ENCODE peak calls at places on chromosomes 1 and 21, in ten cellular contexts. K is SK-N-SH, S is GM23248, N is pancreas, T is fibroblast of lung, P is mammary epithelial cell, I is cardiac muscle cell, R is left lung, W is A549, Q is heart right ventricle. L is an unnamed sample. For H3K9me3, the result is how much of the 10 kb centered on the place peaks cover.

GRCh38 chr1:23369335-23370013 is at the start of gene ZNF436:
- DNase-seq in W (no peak), I (peak), Q (peak), R (no peak), T (peak), N (peak), S (peak), P (peak), K (peak), L (peak)

GRCh38 chr1:1085171-1085841 is 11.2 kb upstream of the RNF223 start:
- DNase-seq in N (peak), I (no peak), K (peak), R (no peak), W (no peak), Q (peak), S (no peak), P (no peak), T (no peak), L (peak)

GRCh38 chr21:43308511-43309283 is 118.2 kb downstream of the SIK1 start:
- DNase-seq in K (no peak), N (peak), I (no peak), W (no peak), Q (no peak), P (no peak), T (no peak), R (no peak), S (no peak), L (peak)

GRCh38 chr1:86504130-86504479 is 35.4 kb downstream of the CLCA1 start:
- DNase-seq in I (no peak), R (no peak), P (no peak), N (no peak), Q (peak), W (no peak), T (peak), K (no peak), S (no peak), L (peak)

GRCh38 chr1:109091196-109092193 is 931 bp downstream of the TMEM167B start:
- DNase-seq in T (peak), R (no peak), I (no peak), Q (no peak), K (peak), W (peak), P (peak), N (no peak), S (peak), L (no peak)

GRCh38 chr1:88646852-88647645 is 37.0 kb upstream of the PKN2 start:
- DNase-seq in T (no peak), K (no peak), P (peak), N (no peak), W (no peak), R (no peak), S (no peak), I (no peak), Q (no peak), L (no peak)

GRCh38 chr1:222046684-222047083 is 304.8 kb upstream of the DUSP10 start:
- DNase-seq in W (no peak), P (no peak), T (no peak), S (no peak), K (no peak), Q (no peak), I (no peak), R (no peak), N (no peak), L (no peak)

GRCh38 chr1:174040387-174040786 is 18.2 kb upstream of the RC3H1 start:
- DNase-seq in N (no peak), K (no peak), T (peak), P (peak), S (peak), W (no peak), Q (no peak), I (peak), R (no peak), L (no peak)

GRCh38 chr1:112678605-112679004 is 4.1 kb downstream of the MOV10 start:
- DNase-seq in T (no peak), K (no peak), S (no peak), I (no peak), W (no peak), Q (no peak), P (no peak), R (no peak), N (no peak), L (no peak)

GRCh38 chr1:115013792-115014191 is 15.8 kb upstream of the TSHB start:
- DNase-seq in N (no peak), Q (no peak), T (no peak), K (no peak), W (no peak), I (no peak), R (no peak), P (no peak), S (no peak), L (no peak)

GRCh38 chr1:234162661-234163060 is 210.6 kb upstream of the COA6 start:
- DNase-seq in S (no peak), R (no peak), W (no peak), T (no peak), I (no peak), Q (no peak), N (no peak), K (no peak), P (no peak), L (no peak)

GRCh38 chr21:36820176-36821031 is 121.5 kb downstream of the SIM2 start:
- DNase-seq in W (no peak), Q (no peak), S (no peak), P (no peak), N (no peak), I (no peak), K (no peak), R (no peak), T (peak), L (no peak)

GRCh38 chr1:12012560-12013316 is 6.6 kb upstream of the MIIP start:
- DNase-seq in R (peak), Q (no peak), I (no peak), S (no peak), K (no peak), P (no peak), N (no peak), T (no peak), W (no peak), L (no peak)

GRCh38 chr1:28668956-28669719 is 554 bp downstream of the GMEB1 start:
- DNase-seq in W (peak), N (no peak), T (peak), K (no peak), I (peak), Q (peak), P (no peak), S (peak), R (peak), L (peak)

GRCh38 chr1:231558711-231559205 is 30.3 kb downstream of the TSNAX start:
- DNase-seq in T (peak), S (no peak), W (no peak), R (no peak), P (no peak), I (no peak), N (no peak), K (no peak), Q (no peak), L (no peak)

GRCh38 chr1:246803891-246804290 is 79.7 kb downstream of the SCCPDH start:
- DNase-seq in T (no peak), P (no peak), N (no peak), W (no peak), K (no peak), S (no peak), R (no peak), Q (no peak), I (no peak), L (no peak)

GRCh38 chr1:156693858-156694562 is 11.4 kb downstream of the CRABP2 start:
- DNase-seq in W (no peak), P (peak), R (peak), S (peak), Q (no peak), T (no peak), K (no peak), I (no peak), N (no peak), L (no peak)

GRCh38 chr1:204094262-204095247 is 21.6 kb downstream of the SOX13 start:
- DNase-seq in I (no peak), P (no peak), K (no peak), S (no peak), W (no peak), T (no peak), N (no peak), R (no peak), Q (peak), L (no peak)

GRCh38 chr1:41474490-41475271 is 9.8 kb downstream of the EDN2 start:
- DNase-seq in P (no peak), K (peak), R (no peak), W (no peak), T (peak), I (no peak), S (peak), N (peak), Q (no peak), L (peak)

GRCh38 chr1:85128296-85128695 is 72.5 kb downstream of the SYDE2 start:
- DNase-seq in T (peak), N (no peak), S (peak), K (no peak), W (no peak), Q (no peak), P (no peak), I (peak), R (no peak), L (no peak)

GRCh38 chr21:26769613-26770188 is 75.5 kb downstream of the ADAMTS1 start:
- DNase-seq in T (peak), Q (peak), K (peak), P (no peak), N (no peak), W (no peak), I (peak), R (no peak), S (peak), L (no peak)

GRCh38 chr1:207817778-207818751 is 66.2 kb downstream of the CD46 start:
- DNase-seq in T (no peak), I (no peak), W (no peak), P (no peak), Q (peak), N (no peak), R (no peak), K (no peak), S (no peak), L (no peak)

GRCh38 chr1:219812086-219812485 is 116.3 kb downstream of the SLC30A10 start:
- DNase-seq in P (no peak), R (no peak), S (no peak), N (no peak), W (no peak), T (no peak), I (no peak), Q (no peak), K (no peak), L (no peak)

GRCh38 chr1:179474713-179475112 is 101.0 kb downstream of the NPHS2 start:
- DNase-seq in I (no peak), N (no peak), R (no peak), S (no peak), Q (no peak), P (no peak), K (no peak), W (no peak), T (no peak), L (no peak)

GRCh38 chr1:179478370-179478769 is 97.4 kb downstream of the NPHS2 start:
- DNase-seq in P (no peak), W (no peak), N (no peak), K (no peak), I (no peak), Q (no peak), T (no peak), S (no peak), R (no peak), L (no peak)

DNA sequence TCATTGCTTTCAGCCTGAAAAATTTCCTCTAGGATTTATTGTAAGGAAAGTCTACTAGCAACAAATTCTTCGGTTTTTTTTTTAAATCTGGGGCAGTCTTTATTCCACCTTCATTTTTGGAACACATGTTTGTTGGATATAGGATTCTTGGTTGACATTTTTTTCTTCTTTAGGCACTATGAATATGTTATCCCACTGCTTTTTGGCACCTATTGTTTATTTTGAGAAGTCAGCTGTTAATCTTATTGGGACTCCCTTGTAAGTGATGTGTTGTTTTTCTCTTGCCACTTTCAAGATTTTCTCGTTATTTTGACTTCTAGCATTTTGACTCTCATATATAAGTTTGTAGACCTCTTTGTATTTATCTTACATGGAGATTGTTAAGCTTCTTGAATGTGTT is 99.3 kb downstream of the NPHS2 start:
- DNase-seq in N (no peak), W (no peak), S (no peak), R (no peak), P (no peak), Q (no peak), I (no peak), T (no peak), K (no peak), L (no peak)
- H3K9me3 ChIP-seq in N (under half), W (under half), S (under half), R (half or more), P (under half), Q (under half), I (under half), T (under half), K (under half), L (under half)

GRCh38 chr1:113859478-113860175 is 11.9 kb downstream of the PTPN22 start:
- DNase-seq in K (no peak), R (no peak), I (no peak), W (no peak), T (no peak), P (no peak), Q (no peak), S (peak), N (no peak), L (no peak)
- H3K4me3 ChIP-seq in K (no peak), R (no peak), I (no peak), W (no peak), T (no peak), P (no peak), Q (no peak), S (peak), N (no peak), L (no peak)

GRCh38 chr1:5364591-5364990 is 627.6 kb downstream of the NPHP4 start:
- DNase-seq in W (no peak), N (no peak), Q (no peak), K (no peak), R (no peak), P (no peak), S (no peak), T (no peak), I (no peak), L (no peak)
- H3K9me3 ChIP-seq in W (under half), N (under half), Q (under half), K (under half), R (under half), P (under half), S (under half), T (under half), I (under half), L (under half)

DNA sequence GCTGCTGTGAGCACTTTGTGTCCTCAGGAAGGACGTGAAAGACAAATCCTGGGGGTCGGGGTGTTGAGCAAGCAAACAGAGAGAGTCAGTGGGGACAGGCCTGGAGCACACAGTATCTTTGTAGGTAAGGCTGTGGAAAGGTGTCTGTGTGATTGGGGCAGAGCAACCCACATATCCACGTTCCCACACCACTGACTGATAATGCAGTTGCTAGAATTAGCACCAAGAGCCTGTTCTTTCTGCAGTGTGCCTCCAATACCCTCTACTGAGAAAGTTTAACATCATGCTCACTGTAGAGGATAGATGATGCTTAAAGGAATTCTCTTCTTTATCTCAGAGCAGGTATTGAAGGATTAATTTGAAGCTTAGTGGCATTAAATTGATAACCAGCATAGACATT is 161.1 kb downstream of the PIK3R3 start:
- DNase-seq in I (no peak), R (no peak), P (no peak), S (no peak), Q (no peak), T (no peak), N (no peak), W (no peak), K (no peak), L (no peak)
- H3K4me3 ChIP-seq in I (no peak), R (no peak), P (no peak), S (no peak), Q (no peak), T (no peak), N (no peak), W (no peak), K (no peak), L (no peak)

GRCh38 chr1:152413909-152414308 is at the start of gene CRNN:
- DNase-seq in I (no peak), R (no peak), P (no peak), N (no peak), Q (no peak), S (no peak), W (no peak), T (no peak), K (no peak), L (no peak)
- H3K9me3 ChIP-seq in I (under half), R (under half), P (under half), N (under half), Q (under half), S (under half), W (under half), T (under half), K (under half), L (under half)